ENCODE peak calls at places on chromosomes 12 and 14, in ten cellular contexts. Z is retinal pigment epithelial cell, U is BE2C, P is choroid plexus epithelial cell, K is fibroblast of lung, F is gastrocnemius medialis, V is MM.1S, B is HCT116, X is esophagus squamous epithelium, L is upper lobe of right lung. R is an unnamed sample.

GRCh38 chr12:130357241-130357640 is 19.6 kb downstream of the PIWIL1 start:
- DNase-seq in U (no peak), F (no peak), P (no peak), X (no peak), L (no peak), V (no peak), Z (no peak), B (no peak), K (no peak), R (no peak)

GRCh38 chr12:100356646-100357223 is at the start of gene SLC17A8:
- DNase-seq in Z (no peak), F (no peak), K (no peak), U (peak), P (no peak), X (no peak), V (no peak), L (no peak), B (no peak), R (no peak)

GRCh38 chr14:44384093-44384492 is 123.0 kb downstream of the FSCB start:
- DNase-seq in L (no peak), F (no peak), Z (no peak), U (no peak), P (no peak), K (no peak), X (no peak), V (no peak), B (no peak), R (no peak)

GRCh38 chr12:15634010-15634676 is 155.0 kb downstream of the EPS8 start:
- DNase-seq in V (no peak), F (no peak), B (no peak), Z (no peak), U (no peak), K (peak), P (peak), L (no peak), X (no peak), R (peak)

GRCh38 chr12:4089147-4089606 is 184.4 kb upstream of the CCND2 start:
- DNase-seq in U (no peak), X (no peak), F (no peak), P (peak), B (no peak), Z (no peak), L (no peak), K (no peak), V (no peak), R (no peak)

GRCh38 chr12:94875525-94875924 is 128.0 kb downstream of the NDUFA12 start:
- DNase-seq in V (peak), F (no peak), Z (no peak), L (no peak), K (no peak), P (peak), B (peak), X (no peak), U (peak), R (peak)

GRCh38 chr12:106097011-106097410 is 41.7 kb downstream of the NUAK1 start:
- DNase-seq in U (no peak), L (no peak), V (no peak), P (no peak), Z (no peak), F (no peak), B (no peak), X (no peak), K (peak), R (no peak)

GRCh38 chr12:124927325-124928094 is 13.1 kb upstream of the UBC start:
- DNase-seq in P (peak), F (peak), K (peak), Z (no peak), U (peak), V (peak), B (peak), L (peak), X (no peak), R (peak)

GRCh38 chr12:12272869-12273268 is 6.0 kb upstream of the LRP6 start:
- DNase-seq in P (peak), B (no peak), Z (no peak), L (no peak), V (no peak), K (peak), X (no peak), F (no peak), U (no peak), R (peak)

GRCh38 chr14:85535916-85536834 is 6.2 kb downstream of the FLRT2 start:
- DNase-seq in U (no peak), X (no peak), L (no peak), K (peak), F (no peak), B (no peak), P (peak), V (no peak), Z (no peak), R (peak)

GRCh38 chr14:67232066-67232465 is 9.2 kb upstream of the PALS1 start:
- DNase-seq in U (no peak), F (no peak), P (no peak), X (no peak), L (no peak), Z (no peak), K (no peak), V (no peak), B (no peak), R (no peak)

GRCh38 chr12:3962661-3963483 is 89.7 kb upstream of the PARP11 start:
- DNase-seq in K (no peak), X (no peak), U (no peak), B (no peak), L (peak), F (peak), Z (no peak), V (no peak), P (no peak), R (no peak)

GRCh38 chr12:106305376-106305775 is 2.8 kb downstream of the TCP11L2 start:
- DNase-seq in F (peak), V (no peak), X (no peak), U (no peak), B (no peak), K (peak), P (no peak), L (no peak), Z (peak), R (no peak)

GRCh38 chr14:33692762-33693161 is 258.1 kb downstream of the EGLN3 start:
- DNase-seq in V (no peak), K (peak), Z (peak), P (peak), U (no peak), L (no peak), F (no peak), B (no peak), X (no peak), R (peak)

GRCh38 chr12:69844416-69844815 is 19.4 kb downstream of the MYRFL start:
- DNase-seq in X (no peak), V (no peak), B (no peak), F (no peak), K (no peak), P (no peak), Z (no peak), U (no peak), L (no peak), R (no peak)

GRCh38 chr12:6829532-6830220 is 1.5 kb downstream of the P3H3 start:
- DNase-seq in F (no peak), X (no peak), B (peak), L (no peak), U (peak), P (no peak), K (no peak), Z (no peak), V (no peak), R (no peak)

GRCh38 chr12:5076761-5077160 is 33.1 kb downstream of the KCNA5 start:
- DNase-seq in Z (no peak), V (no peak), P (no peak), K (no peak), U (no peak), X (no peak), L (no peak), B (no peak), F (peak), R (no peak)

GRCh38 chr14:24139272-24139934 is 2.0 kb downstream of the EMC9 start:
- DNase-seq in X (no peak), K (no peak), L (no peak), Z (no peak), U (no peak), V (no peak), F (no peak), P (no peak), B (no peak), R (no peak)
- H3K4me3 ChIP-seq in X (no peak), K (peak), L (peak), Z (peak), U (peak), V (no peak), F (no peak), P (no peak), B (peak), R (peak)

DNA sequence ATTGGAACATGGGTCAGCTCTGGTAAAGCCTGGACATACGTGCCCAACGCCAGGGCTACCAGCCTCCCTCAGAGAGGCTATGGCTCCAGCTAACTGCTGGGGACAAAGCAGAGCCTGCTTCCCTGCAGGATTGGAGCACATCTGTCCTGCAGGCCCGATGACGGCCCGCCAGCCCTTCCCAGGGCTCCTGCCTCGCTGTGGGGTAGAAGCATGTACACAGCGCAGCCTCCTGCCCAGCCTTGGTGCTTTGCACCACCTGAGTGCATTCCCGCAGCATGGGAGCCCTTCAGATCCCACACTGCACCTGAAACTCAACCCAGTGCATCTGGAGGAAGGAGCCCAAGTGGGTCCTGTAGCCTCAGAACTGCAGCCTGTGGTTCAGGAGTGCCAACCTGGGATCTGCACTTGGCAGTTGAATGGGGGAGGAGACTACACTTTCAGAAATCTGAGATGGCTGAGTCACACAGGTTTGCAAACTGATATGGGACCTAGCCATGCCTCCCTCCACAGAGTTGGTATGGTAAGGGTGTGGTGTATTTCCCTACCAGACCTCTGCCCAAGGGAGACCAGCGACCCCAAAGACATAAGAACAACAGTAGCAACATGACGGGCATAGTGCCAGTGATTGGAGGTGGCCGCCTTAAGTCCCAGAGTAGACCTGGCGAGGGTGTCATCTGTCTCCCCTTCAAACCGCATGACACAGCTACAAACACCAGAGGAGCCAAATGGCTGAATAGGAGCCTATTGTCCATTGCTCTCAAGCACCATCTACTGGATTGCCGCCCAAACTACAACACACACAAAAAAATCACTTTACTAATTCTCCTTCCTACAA is 273.9 kb upstream of the MIS18BP1 start:
- DNase-seq in L (peak), Z (no peak), P (peak), F (no peak), X (no peak), K (no peak), B (peak), V (peak), U (peak), R (no peak)
- TF ChIP-seq CTCF in L (peak), Z (peak), P (peak), F (peak), X (no peak), K (no peak), B (peak), V (peak), U (peak), R (no peak)

DNA sequence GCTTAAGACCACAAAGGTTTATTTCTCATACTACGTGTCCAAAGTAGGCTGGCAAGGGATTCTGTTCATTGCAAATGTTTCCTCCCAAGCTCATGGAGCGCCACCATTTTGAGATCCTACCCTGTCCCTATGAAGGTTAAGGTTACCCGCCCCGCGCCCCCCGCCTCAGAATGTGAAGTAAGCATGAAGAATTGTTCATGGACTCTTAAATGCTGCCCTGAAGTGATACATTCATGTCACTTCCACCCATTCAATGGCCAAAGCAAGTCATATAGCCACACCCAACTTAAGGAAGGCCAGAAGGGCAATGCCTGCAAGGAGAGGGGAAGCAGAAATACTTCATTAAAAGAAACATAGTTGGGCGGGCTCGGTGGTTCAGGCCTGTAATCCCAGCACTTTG is 4.2 kb downstream of the TMEM253 start:
- DNase-seq in B (no peak), F (no peak), V (no peak), U (no peak), K (no peak), X (no peak), P (no peak), L (no peak), Z (no peak), R (no peak)
- H3K4me3 ChIP-seq in B (peak), F (no peak), V (no peak), U (no peak), K (no peak), X (no peak), P (no peak), L (no peak), Z (no peak), R (no peak)

DNA sequence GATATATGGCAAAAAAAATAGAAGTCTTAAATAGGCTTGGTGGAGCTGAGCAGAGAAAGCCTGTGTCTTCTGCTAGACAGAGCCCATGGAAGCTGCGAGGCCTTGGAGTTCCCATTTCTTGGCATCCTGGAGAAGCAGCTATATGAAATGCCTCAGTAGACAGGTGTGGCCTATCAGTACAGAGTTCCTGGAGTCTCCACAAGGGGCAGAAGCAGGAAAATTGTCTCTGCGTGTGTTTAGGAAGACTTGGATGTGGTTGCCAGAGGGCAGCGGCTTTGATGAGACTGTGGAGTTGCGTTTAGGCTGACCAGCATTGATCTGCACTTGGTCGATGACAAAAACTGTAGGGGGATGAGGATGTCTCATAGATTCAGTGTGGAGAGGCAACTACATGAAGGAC is 334.5 kb upstream of the SEL1L start:
- DNase-seq in P (no peak), L (no peak), U (no peak), Z (no peak), F (no peak), K (no peak), V (no peak), X (no peak), B (no peak), R (no peak)
- TF ChIP-seq CTCF in P (no peak), L (no peak), U (peak), Z (no peak), F (no peak), K (no peak), V (no peak), X (no peak), B (no peak), R (no peak)